ENCODE peak calls at places on chromosome 5, in six cellular contexts. U is fibroblast of pulmonary artery, S is AG04450, R is neural progenitor cell, X is choroid plexus epithelial cell, G is right lobe of liver. M is an unnamed sample.

GRCh38 chr5:111935835-111936234 is 178.8 kb upstream of the NREP start:
- DNase-seq in X (no peak), S (no peak), R (peak), U (no peak), G (no peak), M (no peak)

GRCh38 chr5:76537073-76537543 is 86.1 kb downstream of the F2RL2 start:
- DNase-seq in G (peak), X (peak), S (no peak), R (no peak), U (no peak), M (no peak)

GRCh38 chr5:178993955-178994579 is 1.1 kb downstream of the GRM6 start:
- DNase-seq in X (no peak), G (no peak), R (no peak), U (no peak), S (no peak), M (no peak)

GRCh38 chr5:149485655-149486615 is 65.3 kb downstream of the CSNK1A1 start:
- DNase-seq in R (no peak), U (peak), S (peak), X (peak), G (no peak), M (peak)

GRCh38 chr5:139147743-139148079 is 50.5 kb downstream of the SIL1 start:
- DNase-seq in G (peak), R (no peak), S (no peak), X (peak), U (peak), M (no peak)

GRCh38 chr5:139149477-139150199 is 48.5 kb downstream of the SIL1 start:
- DNase-seq in S (no peak), R (no peak), U (peak), X (peak), G (no peak), M (no peak)

GRCh38 chr5:115494570-115495289 is 49.8 kb downstream of the FEM1C start:
- DNase-seq in U (no peak), R (no peak), X (peak), G (no peak), S (no peak), M (no peak)

GRCh38 chr5:58407042-58407709 is 52.7 kb downstream of the PLK2 start:
- DNase-seq in U (peak), X (peak), R (no peak), G (no peak), S (peak), M (no peak)

DNA sequence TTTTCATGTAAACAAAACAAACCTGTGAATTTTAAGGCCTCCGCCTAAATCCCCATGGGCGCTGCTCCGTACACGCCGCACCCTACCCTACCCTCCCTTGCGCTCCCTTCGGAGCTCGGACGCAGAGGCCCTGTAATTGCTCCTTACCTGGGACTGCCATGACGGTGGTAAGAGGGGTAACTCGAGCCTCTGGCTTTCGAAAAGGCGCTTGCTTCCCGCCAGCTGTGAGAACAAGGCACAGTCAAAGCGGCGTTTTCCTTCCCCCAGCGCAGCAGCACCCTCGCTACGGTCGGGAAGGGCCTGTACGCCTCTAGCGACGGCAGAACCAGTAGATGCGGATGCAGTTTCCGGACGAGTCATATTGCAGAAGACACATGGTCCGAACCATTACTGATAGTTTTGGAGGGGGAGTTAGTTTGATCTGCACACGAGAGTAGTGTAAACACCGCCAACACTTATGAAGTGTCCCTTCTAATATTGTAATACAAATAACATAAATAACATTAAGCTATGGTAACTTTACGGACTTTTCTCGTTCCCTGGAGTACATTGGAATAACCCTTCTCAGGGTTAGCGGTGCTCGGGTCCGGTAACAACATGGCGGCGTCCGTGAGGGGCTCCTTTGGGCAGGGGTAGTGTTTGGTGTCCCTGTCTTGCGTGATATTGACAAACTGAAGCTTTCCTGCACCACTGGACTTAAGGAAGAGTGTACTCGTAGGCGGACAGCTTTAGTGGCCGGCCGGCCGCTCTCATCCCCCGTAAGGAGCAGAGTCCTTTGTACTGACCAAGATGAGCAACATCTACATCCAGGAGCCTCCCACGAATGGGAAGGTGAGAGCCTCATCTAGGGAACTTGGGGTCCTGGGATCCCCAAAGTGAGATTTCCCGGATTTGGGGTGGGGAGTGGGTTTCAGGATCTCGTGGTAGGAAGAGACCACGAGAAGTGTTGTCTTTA is at the start of the genes CWC27 and SREK1IP1:
- DNase-seq in U (peak), X (peak), G (peak), S (peak), R (peak), M (peak)
- TF ChIP-seq CTCF in U (peak), X (peak), G (peak), S (peak), R (peak), M (no peak)

DNA sequence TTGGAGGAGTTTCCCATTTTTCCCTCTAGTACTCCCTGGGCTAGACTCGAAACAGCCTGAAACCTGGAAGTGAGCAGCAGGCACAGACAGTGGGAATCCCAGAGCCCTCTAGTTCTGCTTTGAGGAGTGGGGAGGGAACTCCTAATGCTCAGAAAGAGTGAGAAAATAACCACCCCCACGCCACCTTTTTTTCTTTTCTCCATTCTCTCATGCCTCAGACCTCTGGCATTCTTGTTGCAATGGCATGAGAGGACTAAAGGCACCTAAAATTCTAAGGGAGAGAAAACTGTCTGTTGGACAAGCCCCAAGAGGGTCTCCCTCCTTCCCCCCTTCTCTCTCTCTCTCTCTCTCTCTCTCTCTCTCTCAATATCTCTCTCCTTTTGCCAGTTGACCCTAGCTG is 15.1 kb upstream of the IRF1 start:
- DNase-seq in X (peak), U (no peak), G (no peak), S (no peak), R (no peak), M (no peak)
- H3K4me3 ChIP-seq in X (no peak), U (no peak), G (no peak), S (peak), R (no peak), M (no peak)

DNA sequence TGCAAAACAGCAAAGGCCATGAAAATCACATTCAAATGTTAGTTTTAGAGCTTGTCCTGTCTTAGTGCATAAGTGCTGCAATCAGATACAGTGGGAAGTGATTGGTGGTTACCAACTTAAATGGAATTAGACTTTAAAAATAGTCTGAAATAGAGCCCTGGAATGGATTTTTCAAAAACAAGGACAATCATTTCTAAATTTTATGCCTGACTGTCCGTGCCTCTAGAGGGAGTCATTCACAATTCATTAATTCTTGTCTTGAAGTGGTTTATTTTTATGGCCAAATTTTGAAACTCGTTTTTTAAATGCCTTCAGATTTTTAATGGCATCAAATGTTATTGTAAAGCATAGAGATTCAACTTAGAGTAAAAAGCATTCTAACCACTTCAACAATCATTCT is 561.8 kb upstream of the DAB2 start:
- DNase-seq in X (peak), S (no peak), U (no peak), R (no peak), G (no peak), M (no peak)
- TF ChIP-seq CTCF in X (no peak), S (no peak), U (no peak), R (peak), G (no peak), M (no peak)

GRCh38 chr5:1666812-1667588 is 132.6 kb downstream of the MRPL36 start:
- DNase-seq in R (peak), G (no peak), S (no peak), U (peak), X (no peak), M (no peak)
- H3K4me3 ChIP-seq in R (peak), G (no peak), S (no peak), U (no peak), X (no peak), M (no peak)

DNA sequence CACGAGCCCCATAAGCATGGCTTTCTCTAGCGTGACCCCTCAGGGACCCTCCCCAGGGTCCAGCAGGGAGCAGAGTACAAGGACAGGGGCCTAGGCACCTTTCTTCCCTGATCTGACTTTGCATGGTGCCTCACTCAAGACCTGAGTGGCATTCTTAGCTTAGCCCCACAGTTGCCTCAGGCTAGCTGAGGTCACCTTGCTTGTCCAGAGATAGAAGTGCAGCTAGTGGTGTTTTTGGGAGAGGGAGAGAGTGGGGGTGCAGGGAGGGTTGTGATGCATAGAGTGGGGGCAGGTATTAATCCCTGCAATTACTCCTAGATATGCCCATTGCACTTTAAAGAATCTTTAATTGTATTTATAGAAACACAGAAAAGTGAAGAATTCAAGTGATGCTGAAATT is 8.4 kb upstream of the TRIO start:
- DNase-seq in X (no peak), R (no peak), G (no peak), U (no peak), S (no peak), M (no peak)
- TF ChIP-seq CTCF in X (no peak), R (no peak), G (no peak), U (no peak), S (no peak), M (no peak)

DNA sequence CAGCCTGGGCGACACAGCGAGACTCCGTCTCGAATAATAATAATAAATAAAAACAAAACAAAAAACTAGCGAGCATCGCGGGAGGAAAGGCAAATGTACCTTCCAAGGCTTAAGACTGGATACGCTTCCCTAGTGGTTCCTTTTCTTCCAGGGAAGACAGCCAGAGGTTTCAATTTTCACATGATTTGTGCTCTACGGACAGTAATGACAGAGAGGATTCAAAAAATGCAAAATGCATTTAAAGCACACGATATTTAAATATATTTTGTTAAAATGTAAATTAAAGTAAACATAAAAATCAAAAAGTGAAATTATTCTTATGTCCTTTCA is 4.3 kb upstream of the TRIM41 start:
- DNase-seq in G (no peak), X (no peak), R (no peak), S (no peak), U (no peak), M (no peak)
- H3K4me3 ChIP-seq in G (peak), X (peak), R (peak), S (peak), U (peak), M (peak)

GRCh38 chr5:151002250-151002649 is 18.1 kb upstream of the GPX3 start:
- DNase-seq in X (peak), S (no peak), U (peak), R (peak), G (no peak), M (no peak)
- TF ChIP-seq CTCF in X (peak), S (peak), U (peak), R (peak), G (peak), M (peak)

GRCh38 chr5:146528232-146528631 is 12.2 kb upstream of the GPR151 start:
- DNase-seq in U (peak), S (no peak), X (peak), G (no peak), R (no peak), M (no peak)

GRCh38 chr5:146533260-146533857 is 17.4 kb upstream of the GPR151 start:
- DNase-seq in X (peak), S (peak), U (peak), G (peak), R (peak), M (peak)

GRCh38 chr5:146527785-146528184 is 11.8 kb upstream of the GPR151 start:
- DNase-seq in S (no peak), R (no peak), U (no peak), X (no peak), G (no peak), M (no peak)

GRCh38 chr5:146533882-146534281 is 17.9 kb upstream of the GPR151 start:
- DNase-seq in U (no peak), S (no peak), X (no peak), G (no peak), R (no peak), M (no peak)

GRCh38 chr5:146529984-146530383 is 14.0 kb upstream of the GPR151 start:
- DNase-seq in R (no peak), U (no peak), S (no peak), G (no peak), X (no peak), M (no peak)
- H3K4me3 ChIP-seq in R (no peak), U (no peak), S (no peak), G (no peak), X (no peak), M (no peak)